ENCODE peak calls at places on chromosomes 12 and 14, in four cellular contexts. One of them, this sample, is unnamed.

GRCh38 chr12:20696181-20696580 is 1.0 kb downstream of the SLCO1C1 start:
- DNase-seq in ovary: no peak
- DNase-seq in HepG2: no peak
- DNase-seq in PC-3: no peak
- DNase-seq in this sample: peak

GRCh38 chr12:124610629-124611558 is 43.5 kb upstream of the NCOR2 start:
- DNase-seq in ovary: no peak
- DNase-seq in HepG2: no peak
- DNase-seq in PC-3: no peak
- DNase-seq in this sample: no peak

GRCh38 chr14:105096206-105096875 is 31.1 kb upstream of the GPR132 start:
- DNase-seq in PC-3: no peak
- DNase-seq in ovary: no peak
- DNase-seq in HepG2: no peak
- DNase-seq in this sample: no peak

GRCh38 chr12:18074001-18074400 is 16.0 kb downstream of the RERGL start:
- DNase-seq in HepG2: no peak
- DNase-seq in ovary: no peak
- DNase-seq in PC-3: peak
- DNase-seq in this sample: no peak

GRCh38 chr12:56257491-56258067 is 605 bp downstream of the ANKRD52 start:
- DNase-seq in ovary: no peak
- DNase-seq in PC-3: peak
- DNase-seq in HepG2: peak
- DNase-seq in this sample: no peak

GRCh38 chr12:132152921-132153321 is 8.7 kb downstream of the NOC4L start:
- DNase-seq in HepG2: no peak
- DNase-seq in PC-3: no peak
- DNase-seq in ovary: peak
- DNase-seq in this sample: no peak

GRCh38 chr12:65025070-65025469 is 96.0 kb downstream of the WIF1 start:
- DNase-seq in PC-3: no peak
- DNase-seq in HepG2: no peak
- DNase-seq in ovary: no peak
- DNase-seq in this sample: no peak

GRCh38 chr12:47207005-47207717 is 127.4 kb upstream of the AMIGO2 start:
- DNase-seq in ovary: no peak
- DNase-seq in PC-3: no peak
- DNase-seq in HepG2: no peak
- DNase-seq in this sample: peak

GRCh38 chr14:105414456-105415371 is 4.9 kb upstream of the MTA1 start:
- DNase-seq in HepG2: peak
- DNase-seq in ovary: peak
- DNase-seq in PC-3: peak
- DNase-seq in this sample: peak

GRCh38 chr14:74038015-74038859 is 19.1 kb downstream of the BBOF1 start:
- DNase-seq in PC-3: peak
- DNase-seq in HepG2: peak
- DNase-seq in ovary: no peak
- DNase-seq in this sample: no peak

GRCh38 chr12:98373019-98373554 is 142.3 kb upstream of the TMPO start:
- DNase-seq in HepG2: peak
- DNase-seq in PC-3: peak
- DNase-seq in ovary: no peak
- DNase-seq in this sample: no peak

GRCh38 chr12:18340796-18341195 is 79.5 kb downstream of the PIK3C2G start:
- DNase-seq in PC-3: no peak
- DNase-seq in ovary: no peak
- DNase-seq in HepG2: no peak
- DNase-seq in this sample: no peak

GRCh38 chr12:43284441-43284840 is 267.6 kb downstream of the ADAMTS20 start:
- DNase-seq in PC-3: no peak
- DNase-seq in HepG2: no peak
- DNase-seq in ovary: no peak
- DNase-seq in this sample: no peak

GRCh38 chr12:97404549-97404948 is 58.1 kb upstream of the RMST start:
- DNase-seq in ovary: no peak
- DNase-seq in HepG2: peak
- DNase-seq in PC-3: peak
- DNase-seq in this sample: no peak

GRCh38 chr14:61573748-61574513 is 121.4 kb upstream of the HIF1A start:
- DNase-seq in ovary: no peak
- DNase-seq in PC-3: peak
- DNase-seq in HepG2: no peak
- DNase-seq in this sample: no peak

DNA sequence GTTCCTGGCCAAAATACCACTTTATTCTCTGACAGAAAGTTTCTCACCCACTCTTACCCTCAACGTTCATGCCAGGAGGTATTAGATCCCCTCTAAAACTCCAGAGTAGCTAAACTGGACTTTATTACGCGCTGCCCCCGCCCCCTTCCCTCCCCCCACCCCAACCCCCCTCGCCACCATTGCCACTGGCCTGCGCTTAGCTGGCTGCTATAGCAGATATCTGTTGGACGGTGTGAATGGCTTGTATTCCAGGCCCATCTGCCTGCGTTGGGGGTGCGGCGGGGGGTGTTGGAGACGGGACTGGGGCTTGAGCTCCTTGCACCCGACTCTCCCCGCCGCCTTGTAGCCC is 564 bp upstream of the THTPA start:
- DNase-seq in ovary: no peak
- DNase-seq in HepG2: no peak
- DNase-seq in PC-3: no peak
- DNase-seq in this sample: no peak
- H3K27ac ChIP-seq in ovary: peak
- H3K27ac ChIP-seq in HepG2: peak
- H3K27ac ChIP-seq in PC-3: no peak
- H3K27ac ChIP-seq in this sample: peak

DNA sequence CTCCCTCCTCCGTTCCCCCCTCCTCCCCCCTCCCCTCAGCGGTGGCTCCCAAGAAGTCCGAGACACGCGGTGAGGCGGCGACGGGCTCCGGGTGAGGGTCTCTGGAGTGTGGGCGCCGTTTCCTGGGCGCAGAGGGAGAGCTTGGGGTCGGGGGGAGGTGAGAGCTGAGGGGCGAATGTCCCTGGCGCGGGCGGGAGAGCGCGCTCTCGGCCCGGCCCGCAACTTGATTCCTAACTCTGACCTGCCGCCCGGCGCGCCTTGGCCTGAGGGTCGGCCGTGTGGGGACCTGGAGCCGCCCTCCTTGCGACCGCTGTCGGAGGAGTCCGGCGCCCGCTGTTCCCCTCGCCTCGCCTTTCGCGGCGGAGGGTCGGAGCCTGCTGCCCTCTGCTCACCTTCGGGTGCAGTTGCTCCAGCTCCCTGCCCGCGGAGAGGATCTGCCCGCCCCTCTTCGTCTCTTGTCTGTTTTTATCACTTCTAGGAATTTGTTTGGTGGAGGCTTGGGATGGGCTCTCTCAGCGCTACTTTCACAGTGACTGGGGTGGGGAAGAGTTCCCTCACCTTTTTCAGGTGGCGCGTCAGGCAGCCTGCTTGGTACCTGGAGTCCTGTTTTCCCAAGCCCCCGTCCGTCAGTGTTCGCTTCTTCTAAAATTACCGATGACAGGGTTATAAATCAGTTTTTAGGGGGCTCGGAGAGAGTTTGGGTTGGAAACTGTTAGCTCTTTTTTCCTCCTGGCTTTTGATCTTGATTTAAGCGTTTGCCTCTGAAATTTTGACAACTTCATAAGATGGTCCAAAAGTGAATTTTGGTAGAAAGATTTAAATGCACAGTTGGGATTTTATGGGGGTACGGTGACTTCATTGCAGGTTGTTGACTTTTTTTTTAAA is 495 bp downstream of the ADIPOR2 start:
- DNase-seq in PC-3: peak
- DNase-seq in ovary: no peak
- DNase-seq in HepG2: peak
- DNase-seq in this sample: no peak
- H3K4me3 ChIP-seq in PC-3: peak
- H3K4me3 ChIP-seq in ovary: peak
- H3K4me3 ChIP-seq in HepG2: peak
- H3K4me3 ChIP-seq in this sample: peak

DNA sequence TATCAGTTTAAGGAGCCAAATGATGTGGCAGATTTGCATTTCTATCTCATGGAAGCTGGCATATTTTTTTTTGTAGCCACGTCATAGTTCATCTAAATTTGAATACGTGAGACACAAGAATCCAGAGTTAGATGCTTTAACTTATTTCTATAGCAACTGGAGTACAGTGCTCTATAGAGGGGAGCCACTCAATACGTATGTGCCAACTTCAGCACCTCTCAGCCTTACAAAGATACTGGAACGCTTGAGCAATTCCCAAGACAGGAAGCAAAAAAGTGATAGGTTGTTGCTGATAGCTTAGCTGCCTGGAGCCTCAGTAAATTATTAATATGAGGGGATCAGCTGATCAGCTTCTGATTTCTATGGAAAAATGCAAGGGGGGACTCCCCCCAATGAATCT is 24.1 kb upstream of the PELI2 start:
- DNase-seq in PC-3: no peak
- DNase-seq in HepG2: no peak
- DNase-seq in ovary: no peak
- DNase-seq in this sample: no peak
- H3K27ac ChIP-seq in PC-3: no peak
- H3K27ac ChIP-seq in HepG2: no peak
- H3K27ac ChIP-seq in ovary: no peak
- H3K27ac ChIP-seq in this sample: no peak

DNA sequence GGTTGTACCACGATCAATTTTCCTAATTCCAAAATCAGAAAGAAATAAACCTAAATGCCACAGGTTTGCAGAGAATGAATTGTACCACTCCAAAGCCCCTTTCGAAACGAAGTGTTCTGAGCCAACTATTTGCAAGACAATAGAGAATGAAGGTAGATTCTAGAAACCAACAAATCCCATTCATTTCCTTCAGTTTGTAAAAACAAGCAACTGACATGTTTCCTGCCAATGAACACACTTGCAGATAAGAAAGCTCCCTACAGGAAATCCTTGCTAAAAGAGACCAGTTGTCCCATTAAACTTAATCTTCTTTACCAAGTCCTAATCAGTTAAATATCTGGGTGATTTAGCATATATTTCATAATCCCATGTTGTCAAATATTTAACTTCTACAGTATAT is 198.4 kb upstream of the FOXN3 start:
- DNase-seq in HepG2: no peak
- DNase-seq in ovary: no peak
- DNase-seq in PC-3: no peak
- DNase-seq in this sample: no peak
- H3K4me3 ChIP-seq in HepG2: no peak
- H3K4me3 ChIP-seq in ovary: no peak
- H3K4me3 ChIP-seq in PC-3: no peak
- H3K4me3 ChIP-seq in this sample: peak

This sample was measured in right cardiac atrium.